ENCODE peak calls at places on chromosomes 4 and X, in four cellular contexts. Y is suprapubic skin, T is A549, H is tibial nerve. C is an unnamed sample.

GRCh38 chr4:99811850-99812249 is 4.8 kb upstream of the DAPP1 start:
- DNase-seq in T (peak), Y (no peak), H (no peak), C (no peak)

GRCh38 chr4:165505991-165506779 is 127.4 kb downstream of the CPE start:
- DNase-seq in T (no peak), H (no peak), Y (no peak), C (no peak)

GRCh38 chrX:13223868-13224555 is 95.8 kb downstream of the ATXN3L start:
- DNase-seq in T (peak), Y (no peak), H (no peak), C (no peak)

GRCh38 chr4:25951390-25951952 is 37.5 kb downstream of the SMIM20 start:
- DNase-seq in H (no peak), T (no peak), Y (no peak), C (no peak)

GRCh38 chr4:83646538-83646937 is 110.6 kb downstream of the GPAT3 start:
- DNase-seq in Y (no peak), H (no peak), T (no peak), C (no peak)

GRCh38 chr4:146957252-146957651 is 11.6 kb upstream of the TTC29 start:
- DNase-seq in H (no peak), T (peak), Y (no peak), C (no peak)

GRCh38 chrX:143788265-143788664 is 67.7 kb upstream of the SPANXN2 start:
- DNase-seq in H (no peak), T (peak), Y (no peak), C (no peak)

GRCh38 chr4:95387719-95388118 is 161.1 kb downstream of the UNC5C start:
- DNase-seq in Y (no peak), T (no peak), H (no peak), C (no peak)

GRCh38 chr4:2829933-2830451 is 13.7 kb upstream of the ADD1 start:
- DNase-seq in H (peak), Y (no peak), T (no peak), C (peak)

GRCh38 chrX:133527415-133527814 is 112.1 kb upstream of the GPC4 start:
- DNase-seq in H (no peak), Y (no peak), T (no peak), C (no peak)
- H3K27ac ChIP-seq in H (no peak), Y (no peak), T (no peak), C (no peak)

GRCh38 chrX:49199906-49200771 is at the start of gene SYP:
- DNase-seq in T (peak), Y (peak), H (peak), C (peak)
- TF ChIP-seq EP300 in T (no peak), Y (no peak), H (peak), C (no peak)

GRCh38 chrX:101348452-101349222 is at the start of gene TIMM8A:
- DNase-seq in Y (peak), T (peak), H (peak), C (peak)

GRCh38 chrX:101347859-101348451 is 587 bp downstream of the TIMM8A start:
- DNase-seq in Y (no peak), H (no peak), T (peak), C (no peak)
- H3K27ac ChIP-seq in Y (peak), H (peak), T (peak), C (peak)

DNA sequence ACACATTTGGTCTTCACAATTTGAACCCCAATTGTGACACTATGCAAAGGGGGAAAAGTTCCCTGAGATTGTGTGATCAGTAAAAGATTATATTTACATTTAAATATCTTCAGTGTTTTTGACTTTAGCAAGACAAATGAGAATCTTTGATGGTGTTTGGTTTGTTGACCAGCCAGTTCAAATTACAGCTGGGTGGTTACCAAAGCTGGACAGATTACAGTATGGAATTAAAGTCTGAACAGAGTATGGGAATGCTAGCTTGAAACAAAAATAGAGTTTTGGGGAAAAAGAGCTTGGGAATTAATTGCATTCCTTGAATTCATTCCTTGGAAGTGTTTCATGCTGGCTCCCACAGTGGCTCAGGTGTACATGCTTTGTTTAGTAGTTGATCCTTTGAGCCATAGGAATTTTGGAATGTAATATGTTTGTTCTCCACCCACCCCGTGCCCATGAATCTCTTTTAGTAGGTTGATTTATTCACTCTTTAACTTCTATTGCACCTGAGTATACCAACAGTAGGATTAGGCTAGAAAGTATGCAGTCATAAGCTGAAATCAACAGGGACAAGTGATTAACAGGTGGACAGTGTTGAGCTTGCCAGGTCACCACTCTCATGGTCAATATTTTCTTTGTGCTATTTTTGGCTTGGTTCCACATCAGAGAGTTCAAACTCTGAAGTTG is 81.1 kb upstream of the HELT start:
- DNase-seq in H (no peak), T (no peak), Y (no peak), C (no peak)
- TF ChIP-seq EP300 in H (no peak), T (no peak), Y (no peak), C (no peak)

GRCh38 chrX:16429391-16429790 is 220.6 kb upstream of the S100G start:
- DNase-seq in T (no peak), H (no peak), Y (no peak), C (no peak)

GRCh38 chrX:16427668-16428067 is 222.3 kb upstream of the S100G start:
- DNase-seq in Y (no peak), H (no peak), T (no peak), C (no peak)

GRCh38 chrX:16435399-16435986 is 214.5 kb upstream of the S100G start:
- DNase-seq in H (no peak), T (no peak), Y (no peak), C (no peak)

GRCh38 chrX:16433021-16433420 is 216.9 kb upstream of the S100G start:
- DNase-seq in Y (no peak), T (no peak), H (no peak), C (no peak)

DNA sequence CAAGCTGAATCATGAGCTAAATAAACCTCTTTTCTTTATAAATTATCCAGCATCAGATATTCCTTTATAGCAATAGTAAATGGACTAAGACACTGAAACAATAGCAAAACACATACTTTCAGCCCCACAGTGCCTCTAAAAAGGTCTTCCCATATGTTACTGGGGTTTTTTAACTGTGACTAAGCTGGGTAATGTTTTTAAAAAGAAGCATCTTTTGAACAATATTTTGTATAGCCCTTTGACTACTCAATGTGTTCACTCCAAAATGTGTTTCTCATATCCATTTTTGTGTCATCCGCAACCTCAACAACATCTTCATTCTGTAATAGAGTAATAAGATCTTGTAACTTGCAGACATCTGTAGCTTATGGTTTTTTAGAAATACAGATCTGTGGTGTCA is 218.7 kb upstream of the S100G start:
- DNase-seq in T (no peak), H (no peak), Y (no peak), C (no peak)
- H3K27ac ChIP-seq in T (no peak), H (no peak), Y (no peak), C (no peak)

GRCh38 chr4:132001542-132001941 is 1147.6 kb upstream of the PCDH10 start:
- DNase-seq in T (no peak), H (no peak), Y (no peak), C (no peak)
- TF ChIP-seq EP300 in T (no peak), H (no peak), Y (no peak), C (no peak)

GRCh38 chr4:184474261-184475095 is at the start of gene IRF2:
- DNase-seq in H (peak), T (peak), Y (peak), C (peak)
- H3K27ac ChIP-seq in H (peak), T (peak), Y (peak), C (peak)

GRCh38 chr4:55358246-55358645 is 12.2 kb downstream of the SRD5A3 start:
- DNase-seq in Y (no peak), T (no peak), H (no peak), C (no peak)

GRCh38 chr4:55356991-55357461 is 11.0 kb downstream of the SRD5A3 start:
- DNase-seq in T (peak), Y (no peak), H (no peak), C (no peak)

GRCh38 chr4:55358668-55359067 is 12.6 kb downstream of the SRD5A3 start:
- DNase-seq in T (no peak), Y (no peak), H (no peak), C (no peak)

GRCh38 chr4:55355555-55355954 is 9.5 kb downstream of the SRD5A3 start:
- DNase-seq in Y (no peak), H (no peak), T (no peak), C (no peak)

DNA sequence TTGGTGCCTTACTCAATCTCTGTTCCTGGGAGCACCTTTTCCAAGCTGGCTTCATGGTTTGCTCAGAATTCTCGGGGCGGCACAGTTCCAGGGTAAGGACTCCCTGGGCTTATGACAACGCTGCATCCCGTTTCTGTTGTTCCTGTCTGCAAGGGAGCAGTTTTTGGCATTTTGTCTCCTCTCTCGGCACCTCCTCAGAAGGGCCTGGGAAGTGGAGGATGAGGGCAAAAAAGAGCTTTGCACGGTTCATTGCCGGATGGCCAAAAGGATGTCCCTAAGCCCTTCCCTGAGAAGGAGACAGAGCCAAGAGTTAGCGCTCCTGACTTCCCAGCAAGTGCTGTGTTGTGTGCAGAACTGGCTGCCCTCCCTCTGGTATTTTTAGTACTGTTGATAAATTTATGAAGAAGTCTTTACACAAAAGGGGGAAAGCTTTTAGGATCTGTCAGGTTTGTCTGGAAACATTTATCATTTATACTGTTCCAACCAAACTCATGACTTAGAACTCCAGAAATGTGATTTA is 13.4 kb downstream of the SRD5A3 start:
- DNase-seq in H (no peak), T (no peak), Y (no peak), C (peak)
- TF ChIP-seq EP300 in H (peak), T (no peak), Y (no peak), C (no peak)

GRCh38 chrX:22220941-22221340 is 51.8 kb upstream of the CBLL2 start:
- DNase-seq in T (peak), H (no peak), Y (no peak), C (no peak)
- H3K27ac ChIP-seq in T (no peak), H (no peak), Y (no peak), C (no peak)

GRCh38 chr4:126894963-126895362 is 737.8 kb upstream of the INTU start:
- DNase-seq in Y (no peak), T (no peak), H (no peak), C (no peak)
- TF ChIP-seq EP300 in Y (no peak), T (no peak), H (no peak), C (no peak)

C was measured in sigmoid colon.